ENCODE peak calls at places on chromosomes 16 and 17, in nine cellular contexts. One of them, this sample, is unnamed.
A peak's percentile ranks its signal among the peaks of the same experiment; 100 is the strongest.

GRCh38 chr16:70675851-70676513 is 9.9 kb downstream of the MTSS2 start:
- DNase-seq in adrenal gland: no peak
- DNase-seq in ascending aorta: no peak
- DNase-seq in body of pancreas: no peak
- DNase-seq in GM12878: no peak
- DNase-seq in HepG2: no peak
- DNase-seq in spleen: peak; percentile 50
- DNase-seq in heart right ventricle: peak; percentile 47
- DNase-seq in right cardiac atrium: peak; percentile 80
- DNase-seq in this sample: peak; percentile 51

GRCh38 chr17:50206604-50207293 is 5.3 kb upstream of the COL1A1 start:
- DNase-seq in adrenal gland: no peak
- DNase-seq in ascending aorta: no peak
- DNase-seq in body of pancreas: no peak
- DNase-seq in GM12878: no peak
- DNase-seq in HepG2: no peak
- DNase-seq in spleen: no peak
- DNase-seq in heart right ventricle: peak; percentile 52
- DNase-seq in right cardiac atrium: peak; percentile 85
- DNase-seq in this sample: no peak

GRCh38 chr17:28937044-28937729 is 14.1 kb downstream of the PHF12 start:
- DNase-seq in adrenal gland: no peak
- DNase-seq in ascending aorta: no peak
- DNase-seq in body of pancreas: peak; percentile 70
- DNase-seq in GM12878: no peak
- DNase-seq in HepG2: peak; percentile 85
- DNase-seq in spleen: no peak
- DNase-seq in heart right ventricle: no peak
- DNase-seq in right cardiac atrium: no peak
- DNase-seq in this sample: no peak

GRCh38 chr17:12731839-12732238 is 57.5 kb upstream of the ARHGAP44 start:
- DNase-seq in adrenal gland: no peak
- DNase-seq in ascending aorta: no peak
- DNase-seq in body of pancreas: no peak
- DNase-seq in GM12878: no peak
- DNase-seq in HepG2: no peak
- DNase-seq in spleen: no peak
- DNase-seq in heart right ventricle: peak; percentile 56
- DNase-seq in right cardiac atrium: peak; percentile 73
- DNase-seq in this sample: no peak

GRCh38 chr17:73430165-73430680 is 118.4 kb upstream of the CDC42EP4 start:
- DNase-seq in adrenal gland: no peak
- DNase-seq in ascending aorta: no peak
- DNase-seq in body of pancreas: no peak
- DNase-seq in GM12878: no peak
- DNase-seq in HepG2: no peak
- DNase-seq in spleen: peak; percentile 40
- DNase-seq in heart right ventricle: no peak
- DNase-seq in right cardiac atrium: peak; percentile 25
- DNase-seq in this sample: no peak

GRCh38 chr16:57053206-57053605 is 39.2 kb upstream of the CPNE2 start:
- DNase-seq in adrenal gland: no peak
- DNase-seq in ascending aorta: no peak
- DNase-seq in body of pancreas: no peak
- DNase-seq in GM12878: no peak
- DNase-seq in HepG2: no peak
- DNase-seq in spleen: no peak
- DNase-seq in heart right ventricle: no peak
- DNase-seq in right cardiac atrium: no peak
- DNase-seq in this sample: no peak

GRCh38 chr16:85014311-85014710 is 3.0 kb upstream of the ZDHHC7 start:
- DNase-seq in adrenal gland: no peak
- DNase-seq in ascending aorta: no peak
- DNase-seq in body of pancreas: no peak
- DNase-seq in GM12878: no peak
- DNase-seq in HepG2: peak; percentile 48
- DNase-seq in spleen: no peak
- DNase-seq in heart right ventricle: no peak
- DNase-seq in right cardiac atrium: no peak
- DNase-seq in this sample: no peak

GRCh38 chr17:35265071-35265470 is 22.2 kb downstream of the SLFN5 start:
- DNase-seq in adrenal gland: no peak
- DNase-seq in ascending aorta: no peak
- DNase-seq in body of pancreas: no peak
- DNase-seq in GM12878: no peak
- DNase-seq in HepG2: no peak
- DNase-seq in spleen: no peak
- DNase-seq in heart right ventricle: no peak
- DNase-seq in right cardiac atrium: no peak
- DNase-seq in this sample: no peak

GRCh38 chr17:72421128-72422092 is 300.6 kb downstream of the SOX9 start:
- DNase-seq in adrenal gland: no peak
- DNase-seq in ascending aorta: no peak
- DNase-seq in body of pancreas: peak; percentile 92
- DNase-seq in GM12878: peak; percentile 94
- DNase-seq in HepG2: peak; percentile 99
- DNase-seq in spleen: no peak
- DNase-seq in heart right ventricle: no peak
- DNase-seq in right cardiac atrium: no peak
- DNase-seq in this sample: no peak

GRCh38 chr16:9408297-9408696 is 316.9 kb downstream of the HAPSTR1 start:
- DNase-seq in adrenal gland: no peak
- DNase-seq in ascending aorta: no peak
- DNase-seq in body of pancreas: no peak
- DNase-seq in GM12878: no peak
- DNase-seq in HepG2: no peak
- DNase-seq in spleen: no peak
- DNase-seq in heart right ventricle: no peak
- DNase-seq in right cardiac atrium: no peak
- DNase-seq in this sample: no peak

GRCh38 chr17:69588739-69589334 is 174.3 kb downstream of the MAP2K6 start:
- DNase-seq in adrenal gland: no peak
- DNase-seq in ascending aorta: no peak
- DNase-seq in body of pancreas: no peak
- DNase-seq in GM12878: no peak
- DNase-seq in HepG2: no peak
- DNase-seq in spleen: no peak
- DNase-seq in heart right ventricle: no peak
- DNase-seq in right cardiac atrium: no peak
- DNase-seq in this sample: no peak

GRCh38 chr16:1913327-1914083 is 4.7 kb downstream of the HS3ST6 start:
- DNase-seq in adrenal gland: no peak
- DNase-seq in ascending aorta: no peak
- DNase-seq in body of pancreas: peak; percentile 80
- DNase-seq in GM12878: no peak
- DNase-seq in HepG2: no peak
- DNase-seq in spleen: no peak
- DNase-seq in heart right ventricle: no peak
- DNase-seq in right cardiac atrium: no peak
- DNase-seq in this sample: peak; percentile 75

GRCh38 chr17:7047566-7047965 is 3.7 kb upstream of the SLC16A11 start:
- DNase-seq in adrenal gland: no peak
- DNase-seq in ascending aorta: no peak
- DNase-seq in body of pancreas: no peak
- DNase-seq in GM12878: no peak
- DNase-seq in HepG2: no peak
- DNase-seq in spleen: no peak
- DNase-seq in heart right ventricle: no peak
- DNase-seq in right cardiac atrium: no peak
- DNase-seq in this sample: no peak

GRCh38 chr17:48488548-48489106 is 42.2 kb downstream of the HOXB1 start:
- DNase-seq in adrenal gland: no peak
- DNase-seq in ascending aorta: no peak
- DNase-seq in body of pancreas: no peak
- DNase-seq in GM12878: no peak
- DNase-seq in HepG2: no peak
- DNase-seq in spleen: no peak
- DNase-seq in heart right ventricle: no peak
- DNase-seq in right cardiac atrium: no peak
- DNase-seq in this sample: no peak

GRCh38 chr16:30902070-30902972 is 5.9 kb downstream of the CTF1 start:
- DNase-seq in adrenal gland: peak; percentile 73
- DNase-seq in ascending aorta: no peak
- DNase-seq in body of pancreas: peak; percentile 72
- DNase-seq in GM12878: no peak
- DNase-seq in HepG2: peak; percentile 33
- DNase-seq in spleen: peak; percentile 95
- DNase-seq in heart right ventricle: peak; percentile 79
- DNase-seq in right cardiac atrium: peak; percentile 91
- DNase-seq in this sample: peak; percentile 90

GRCh38 chr17:13953871-13954270 is 115.4 kb upstream of the COX10 start:
- DNase-seq in adrenal gland: no peak
- DNase-seq in ascending aorta: no peak
- DNase-seq in body of pancreas: no peak
- DNase-seq in GM12878: no peak
- DNase-seq in HepG2: no peak
- DNase-seq in spleen: no peak
- DNase-seq in heart right ventricle: no peak
- DNase-seq in right cardiac atrium: no peak
- DNase-seq in this sample: no peak

GRCh38 chr16:50274771-50275415 is 8.5 kb downstream of the ADCY7 start:
- DNase-seq in adrenal gland: no peak
- DNase-seq in ascending aorta: no peak
- DNase-seq in body of pancreas: no peak
- DNase-seq in GM12878: no peak
- DNase-seq in HepG2: no peak
- DNase-seq in spleen: peak; percentile 82
- DNase-seq in heart right ventricle: no peak
- DNase-seq in right cardiac atrium: no peak
- DNase-seq in this sample: peak; percentile 41

GRCh38 chr16:50273888-50274770 is 7.8 kb downstream of the ADCY7 start:
- DNase-seq in adrenal gland: no peak
- DNase-seq in ascending aorta: no peak
- DNase-seq in body of pancreas: no peak
- DNase-seq in GM12878: peak; percentile 64
- DNase-seq in HepG2: no peak
- DNase-seq in spleen: peak; percentile 93
- DNase-seq in heart right ventricle: no peak
- DNase-seq in right cardiac atrium: no peak
- DNase-seq in this sample: peak; percentile 76

GRCh38 chr16:50272111-50272571 is 5.8 kb downstream of the ADCY7 start:
- DNase-seq in adrenal gland: no peak
- DNase-seq in ascending aorta: no peak
- DNase-seq in body of pancreas: no peak
- DNase-seq in GM12878: no peak
- DNase-seq in HepG2: no peak
- DNase-seq in spleen: peak; percentile 75
- DNase-seq in heart right ventricle: no peak
- DNase-seq in right cardiac atrium: no peak
- DNase-seq in this sample: no peak

GRCh38 chr16:50272687-50273381 is 6.5 kb downstream of the ADCY7 start:
- DNase-seq in adrenal gland: no peak
- DNase-seq in ascending aorta: no peak
- DNase-seq in body of pancreas: no peak
- DNase-seq in GM12878: no peak
- DNase-seq in HepG2: no peak
- DNase-seq in spleen: peak; percentile 73
- DNase-seq in heart right ventricle: no peak
- DNase-seq in right cardiac atrium: no peak
- DNase-seq in this sample: no peak

GRCh38 chr16:50273382-50273690 is 7.0 kb downstream of the ADCY7 start:
- DNase-seq in adrenal gland: no peak
- DNase-seq in ascending aorta: no peak
- DNase-seq in body of pancreas: no peak
- DNase-seq in GM12878: no peak
- DNase-seq in HepG2: no peak
- DNase-seq in spleen: peak; percentile 73
- DNase-seq in heart right ventricle: no peak
- DNase-seq in right cardiac atrium: no peak
- DNase-seq in this sample: no peak
- H3K4me1 ChIP-seq in adrenal gland: no peaks in the 10 kb centered on the region
- H3K4me1 ChIP-seq in ascending aorta: no peaks in the 10 kb centered on the region
- H3K4me1 ChIP-seq in body of pancreas: no peaks in the 10 kb centered on the region
- H3K4me1 ChIP-seq in GM12878: peaks cover 44% of the 10 kb centered on the region
- H3K4me1 ChIP-seq in HepG2: peaks cover 26% of the 10 kb centered on the region
- H3K4me1 ChIP-seq in spleen: peaks cover 99% of the 10 kb centered on the region
- H3K4me1 ChIP-seq in heart right ventricle: no peaks in the 10 kb centered on the region
- H3K4me1 ChIP-seq in right cardiac atrium: no peaks in the 10 kb centered on the region
- H3K4me1 ChIP-seq in this sample: peaks cover 4% of the 10 kb centered on the region

DNA sequence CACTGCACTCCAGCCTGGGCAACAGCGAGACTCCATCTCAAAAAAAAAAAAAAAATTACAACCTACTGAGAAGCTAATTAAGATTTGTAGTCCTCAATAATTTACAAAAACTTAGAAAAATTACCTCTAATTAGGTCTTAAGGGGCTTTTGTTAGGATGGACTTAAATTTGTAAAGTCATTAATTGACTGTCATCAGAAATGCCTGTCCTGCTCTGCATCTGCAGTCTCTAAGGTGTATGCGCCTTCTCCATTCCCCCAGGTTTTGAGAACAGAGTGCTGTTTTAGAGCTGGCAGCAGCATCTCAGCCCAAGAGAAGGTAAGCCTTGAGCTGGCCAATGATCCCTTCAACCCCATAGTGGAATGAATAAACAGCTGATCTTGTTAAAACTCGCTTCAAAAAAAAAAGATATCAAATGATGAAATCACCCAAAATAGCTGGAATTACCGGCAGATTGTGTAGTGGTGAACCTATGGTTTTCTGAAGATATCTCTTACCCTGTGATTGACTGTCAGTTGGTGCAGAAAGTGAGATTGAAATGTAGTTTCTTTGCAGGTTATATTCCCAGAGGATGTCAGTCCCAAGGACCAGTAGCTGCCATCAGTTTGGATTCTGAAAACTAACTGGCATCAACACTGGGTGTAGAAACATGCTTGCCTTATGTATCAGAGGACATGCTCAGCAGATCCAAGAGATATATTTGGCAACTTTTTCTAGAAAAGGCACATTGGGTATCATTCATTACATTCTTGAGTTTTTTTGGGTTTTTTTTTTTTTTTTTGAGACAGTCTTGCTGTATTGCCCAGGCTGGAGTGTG is 25.7 kb downstream of the TRPV2 start:
- DNase-seq in adrenal gland: no peak
- DNase-seq in ascending aorta: no peak
- DNase-seq in body of pancreas: no peak
- DNase-seq in GM12878: no peak
- DNase-seq in HepG2: no peak
- DNase-seq in spleen: no peak
- DNase-seq in heart right ventricle: no peak
- DNase-seq in right cardiac atrium: no peak
- DNase-seq in this sample: no peak
- H3K4me3 ChIP-seq in adrenal gland: no peak overlapping the region
- H3K4me3 ChIP-seq in ascending aorta: peak overlapping the region; percentile 89
- H3K4me3 ChIP-seq in body of pancreas: no peak overlapping the region
- H3K4me3 ChIP-seq in GM12878: peak overlapping the region; percentile 97
- H3K4me3 ChIP-seq in HepG2: peak overlapping the region; percentile 93
- H3K4me3 ChIP-seq in spleen: peak overlapping the region; percentile 5
- H3K4me3 ChIP-seq in heart right ventricle: no peak overlapping the region
- H3K4me3 ChIP-seq in right cardiac atrium: no peak overlapping the region
- H3K4me3 ChIP-seq in this sample: peak overlapping the region; percentile 77

GRCh38 chr17:2412561-2413021 is 11.7 kb upstream of the MNT start:
- DNase-seq in adrenal gland: peak; percentile 42
- DNase-seq in ascending aorta: no peak
- DNase-seq in body of pancreas: peak; percentile 90
- DNase-seq in GM12878: no peak
- DNase-seq in HepG2: no peak
- DNase-seq in spleen: no peak
- DNase-seq in heart right ventricle: no peak
- DNase-seq in right cardiac atrium: no peak
- DNase-seq in this sample: peak; percentile 41
- H3K27ac ChIP-seq in adrenal gland: peak overlapping the region; percentile 78
- H3K27ac ChIP-seq in ascending aorta: peak overlapping the region; percentile 81
- H3K27ac ChIP-seq in body of pancreas: peak overlapping the region; percentile 89
- H3K27ac ChIP-seq in GM12878: no peak overlapping the region
- H3K27ac ChIP-seq in HepG2: no peak overlapping the region
- H3K27ac ChIP-seq in spleen: peak overlapping the region; percentile 9
- H3K27ac ChIP-seq in heart right ventricle: peak overlapping the region; percentile 55
- H3K27ac ChIP-seq in right cardiac atrium: peak overlapping the region; percentile 3
- H3K27ac ChIP-seq in this sample: peak overlapping the region; percentile 14

GRCh38 chr17:79246226-79246794 is 171.7 kb downstream of the ENGASE start:
- DNase-seq in adrenal gland: no peak
- DNase-seq in ascending aorta: no peak
- DNase-seq in body of pancreas: no peak
- DNase-seq in GM12878: no peak
- DNase-seq in HepG2: no peak
- DNase-seq in spleen: no peak
- DNase-seq in heart right ventricle: no peak
- DNase-seq in right cardiac atrium: no peak
- DNase-seq in this sample: no peak
- H3K4me1 ChIP-seq in adrenal gland: no peaks in the 10 kb centered on the region
- H3K4me1 ChIP-seq in ascending aorta: no peaks in the 10 kb centered on the region
- H3K4me1 ChIP-seq in body of pancreas: no peaks in the 10 kb centered on the region
- H3K4me1 ChIP-seq in GM12878: no peaks in the 10 kb centered on the region
- H3K4me1 ChIP-seq in HepG2: no peaks in the 10 kb centered on the region
- H3K4me1 ChIP-seq in spleen: no peaks in the 10 kb centered on the region
- H3K4me1 ChIP-seq in heart right ventricle: no peaks in the 10 kb centered on the region
- H3K4me1 ChIP-seq in right cardiac atrium: no peaks in the 10 kb centered on the region
- H3K4me1 ChIP-seq in this sample: no peaks in the 10 kb centered on the region

This sample was measured in upper lobe of right lung.